ENCODE peak calls at places on chromosomes 1 and 21, in ten cellular contexts. E is BE2C, V is BJ, P is astrocyte of the spinal cord, Z is mammary epithelial cell, T is fibroblast of pulmonary artery, K is Calu3, W is kidney epithelial cell, U is fibroblast of lung, D is GM10248. X is an unnamed sample.

GRCh38 chr1:79355073-79355472 is 348.5 kb upstream of the ADGRL4 start:
- DNase-seq in E (no peak), V (peak), P (peak), Z (peak), T (peak), K (no peak), W (no peak), U (peak), D (no peak), X (no peak)

GRCh38 chr1:59136541-59137335 is 160.2 kb upstream of the FGGY start:
- DNase-seq in E (no peak), V (no peak), P (no peak), Z (peak), T (peak), K (peak), W (no peak), U (no peak), D (no peak), X (no peak)

GRCh38 chr1:37392051-37392450 is 82.3 kb upstream of the ZC3H12A start:
- DNase-seq in E (peak), V (no peak), P (no peak), Z (no peak), T (no peak), K (no peak), W (no peak), U (no peak), D (no peak), X (no peak)

GRCh38 chr1:18681423-18681835 is 50.8 kb downstream of the PAX7 start:
- DNase-seq in E (no peak), V (no peak), P (no peak), Z (peak), T (peak), K (peak), W (no peak), U (no peak), D (peak), X (peak)

GRCh38 chr1:186535388-186536133 is 74.6 kb upstream of the PDC start:
- DNase-seq in E (no peak), V (peak), P (peak), Z (peak), T (peak), K (no peak), W (peak), U (peak), D (no peak), X (no peak)

GRCh38 chr1:67674260-67675011 is 10.6 kb upstream of the GADD45A start:
- DNase-seq in E (peak), V (no peak), P (peak), Z (no peak), T (peak), K (no peak), W (no peak), U (peak), D (no peak), X (peak)

GRCh38 chr1:153566414-153567371 is 1.0 kb upstream of the S100A2 start:
- DNase-seq in E (peak), V (peak), P (peak), Z (peak), T (peak), K (peak), W (peak), U (peak), D (peak), X (peak)

GRCh38 chr1:15950302-15950701 is 25.6 kb downstream of the ZBTB17 start:
- DNase-seq in E (no peak), V (no peak), P (no peak), Z (no peak), T (no peak), K (no peak), W (no peak), U (no peak), D (peak), X (peak)

GRCh38 chr1:96559181-96559580 is 162.4 kb upstream of the PTBP2 start:
- DNase-seq in E (no peak), V (no peak), P (peak), Z (no peak), T (peak), K (no peak), W (no peak), U (peak), D (no peak), X (no peak)

GRCh38 chr1:19524791-19525190 is 39.5 kb upstream of the CAPZB start:
- DNase-seq in E (no peak), V (no peak), P (no peak), Z (no peak), T (no peak), K (no peak), W (no peak), U (no peak), D (no peak), X (no peak)

DNA sequence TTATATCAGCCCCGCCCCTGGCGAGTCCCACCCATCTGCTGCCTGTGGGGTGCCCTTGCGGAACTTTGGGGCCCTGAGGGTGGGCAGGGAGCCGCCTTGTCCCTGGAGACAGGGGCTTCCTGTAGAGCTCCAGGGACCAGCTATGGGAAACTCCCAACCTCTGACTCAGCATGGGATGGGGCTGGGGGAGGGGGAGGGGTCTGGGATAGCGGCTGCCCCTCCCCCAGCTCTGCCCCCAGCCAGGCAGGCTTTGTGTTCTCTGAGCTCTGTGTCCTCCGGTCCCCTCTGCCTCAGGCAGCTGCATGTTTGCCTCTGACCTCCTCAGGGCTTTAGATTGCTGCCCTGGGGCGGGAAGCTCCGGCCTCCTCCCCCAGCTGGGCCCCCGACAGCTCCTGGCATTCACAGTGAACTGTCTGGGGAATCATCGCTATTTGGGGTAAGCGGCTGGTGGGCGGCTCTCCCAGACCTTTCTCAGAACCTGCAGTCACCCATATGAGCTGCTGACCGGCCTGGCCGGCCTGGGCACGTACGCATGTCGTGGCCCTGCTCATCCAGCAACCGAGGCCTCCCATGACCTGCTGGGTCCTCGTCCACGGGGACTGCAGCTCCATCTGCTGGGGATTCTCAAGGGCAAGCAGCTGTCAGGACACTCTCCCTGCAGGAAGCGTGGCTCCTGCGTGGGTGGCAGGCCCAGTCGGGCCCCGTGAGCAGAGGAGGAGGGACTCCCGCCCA is 17.1 kb downstream of the ARHGEF16 start:
- DNase-seq in E (peak), V (no peak), P (peak), Z (no peak), T (peak), K (no peak), W (no peak), U (peak), D (no peak), X (no peak)
- TF ChIP-seq CTCF in E (peak), V (peak), P (peak), Z (peak), T (peak), K (no peak), W (peak), U (peak), D (no peak), X (no peak)

GRCh38 chr1:219548386-219548785 is 64.5 kb downstream of the ZC3H11B start:
- DNase-seq in E (no peak), V (no peak), P (no peak), Z (no peak), T (no peak), K (no peak), W (no peak), U (no peak), D (no peak), X (no peak)

GRCh38 chr1:219542828-219543518 is 69.9 kb downstream of the ZC3H11B start:
- DNase-seq in E (no peak), V (no peak), P (peak), Z (peak), T (peak), K (no peak), W (peak), U (no peak), D (no peak), X (no peak)

GRCh38 chr1:219541946-219542345 is 71.0 kb downstream of the ZC3H11B start:
- DNase-seq in E (no peak), V (no peak), P (no peak), Z (no peak), T (no peak), K (no peak), W (no peak), U (no peak), D (no peak), X (no peak)

GRCh38 chr1:219539645-219540254 is 73.2 kb downstream of the ZC3H11B start:
- DNase-seq in E (no peak), V (no peak), P (no peak), Z (no peak), T (no peak), K (no peak), W (no peak), U (no peak), D (no peak), X (no peak)

DNA sequence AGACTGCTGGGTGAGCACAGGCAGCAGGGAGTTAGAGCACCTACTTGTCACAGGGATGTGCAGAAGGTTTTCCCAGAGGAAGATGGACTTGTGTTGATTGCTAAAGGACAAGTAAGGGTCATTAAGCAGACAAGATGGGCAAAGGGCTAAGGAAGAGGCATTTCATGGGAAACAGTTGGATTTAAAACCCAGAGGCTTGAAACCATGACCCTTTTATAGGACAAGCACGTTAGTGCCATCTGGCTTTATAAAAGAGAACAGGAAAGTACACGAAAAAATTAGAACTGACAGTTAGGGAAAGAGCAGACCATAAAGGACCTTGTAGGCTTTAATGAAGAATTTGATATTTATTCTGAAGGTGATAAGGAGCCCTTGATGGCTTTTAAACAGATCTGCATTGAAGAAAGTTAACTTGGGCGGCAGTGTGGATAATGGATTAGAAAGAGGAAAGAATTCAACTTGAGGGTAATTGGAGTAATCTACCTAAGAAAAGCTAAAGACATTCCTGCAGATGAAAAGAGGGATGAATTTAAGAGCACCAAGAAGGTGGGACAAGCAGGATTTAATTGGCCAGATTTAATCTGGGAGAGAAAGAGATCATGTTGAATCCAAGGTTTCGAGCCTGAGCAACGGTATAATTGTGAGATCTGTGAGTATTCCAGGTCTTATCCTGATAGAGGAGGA is 68.6 kb downstream of the ZC3H11B start:
- DNase-seq in E (no peak), V (no peak), P (peak), Z (no peak), T (peak), K (no peak), W (no peak), U (peak), D (peak), X (no peak)
- TF ChIP-seq CTCF in E (no peak), V (peak), P (peak), Z (no peak), T (peak), K (no peak), W (peak), U (peak), D (no peak), X (no peak)

DNA sequence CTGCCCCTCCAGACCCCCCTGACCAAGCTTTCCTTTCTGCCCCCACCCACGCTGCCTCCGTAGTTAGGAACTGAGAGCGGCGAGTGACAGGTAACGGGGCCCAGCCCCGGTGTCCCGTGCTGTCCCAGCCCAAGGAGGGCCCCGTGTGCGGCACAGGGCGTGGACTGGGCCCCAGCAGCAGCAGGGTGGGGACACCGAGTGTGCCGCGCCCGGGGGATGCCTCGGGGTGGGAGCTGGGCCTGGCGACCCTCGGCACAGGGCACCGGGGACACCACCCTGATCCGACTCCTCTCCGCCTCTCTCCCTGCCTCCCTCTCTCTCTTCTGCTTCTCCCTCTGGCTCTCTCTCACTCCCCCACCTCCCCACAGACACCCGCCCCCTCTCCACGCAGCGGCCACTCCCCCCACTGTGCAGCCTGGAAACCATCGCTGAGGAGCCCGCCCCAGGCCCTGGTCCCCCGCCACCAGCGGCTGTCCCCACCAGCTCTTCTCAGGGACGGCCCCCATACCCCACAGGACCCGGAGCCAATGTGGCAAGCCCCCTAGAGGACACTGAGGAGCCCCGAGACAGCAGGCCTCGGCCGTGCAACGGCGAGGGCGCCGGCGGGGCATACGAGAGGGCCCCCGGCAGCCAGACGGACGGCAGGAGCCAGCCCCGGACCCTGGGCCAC is 22.7 kb downstream of the PANK4 start:
- DNase-seq in E (no peak), V (no peak), P (no peak), Z (no peak), T (no peak), K (no peak), W (no peak), U (no peak), D (no peak), X (no peak)
- TF ChIP-seq CTCF in E (no peak), V (no peak), P (no peak), Z (no peak), T (no peak), K (no peak), W (no peak), U (no peak), D (no peak), X (no peak)

GRCh38 chr1:27099904-27100796 is 54.8 kb downstream of the SLC9A1 start:
- DNase-seq in E (no peak), V (no peak), P (no peak), Z (no peak), T (peak), K (no peak), W (no peak), U (peak), D (no peak), X (no peak)
- TF ChIP-seq CTCF in E (no peak), V (no peak), P (no peak), Z (no peak), T (no peak), K (no peak), W (no peak), U (no peak), D (no peak), X (no peak)

DNA sequence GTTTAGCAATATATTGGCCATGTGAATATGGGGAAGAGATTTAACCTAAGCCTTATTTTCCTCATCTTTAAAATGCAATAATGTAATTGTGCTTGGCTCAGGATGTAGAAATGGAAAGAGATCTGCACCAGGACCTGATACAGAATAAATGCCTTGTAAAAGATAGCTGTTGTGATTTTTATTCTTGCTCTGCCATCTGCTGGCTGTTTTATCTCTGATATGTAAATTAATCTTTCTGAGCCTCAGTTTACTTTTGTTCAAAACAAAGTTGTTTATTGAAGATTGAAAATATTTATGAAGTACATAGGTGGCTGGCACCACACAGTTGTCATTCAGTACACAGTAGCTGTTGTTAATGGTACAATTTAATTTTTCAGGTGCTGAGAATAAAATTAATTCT is 21.9 kb downstream of the ZYG11B start:
- DNase-seq in E (no peak), V (no peak), P (no peak), Z (no peak), T (peak), K (no peak), W (no peak), U (peak), D (no peak), X (no peak)
- TF ChIP-seq CTCF in E (no peak), V (no peak), P (peak), Z (peak), T (no peak), K (no peak), W (no peak), U (peak), D (no peak), X (peak)

GRCh38 chr1:25876693-25877077 is 1.2 kb upstream of the PAQR7 start:
- DNase-seq in E (no peak), V (no peak), P (no peak), Z (no peak), T (no peak), K (no peak), W (no peak), U (no peak), D (no peak), X (no peak)

GRCh38 chr1:25875856-25876692 is 566 bp upstream of the PAQR7 start:
- DNase-seq in E (no peak), V (no peak), P (no peak), Z (no peak), T (no peak), K (no peak), W (no peak), U (no peak), D (no peak), X (peak)

GRCh38 chr1:25874635-25875153 is 814 bp downstream of the PAQR7 start:
- DNase-seq in E (no peak), V (no peak), P (no peak), Z (no peak), T (no peak), K (no peak), W (no peak), U (no peak), D (no peak), X (peak)

GRCh38 chr1:25874209-25874608 is 1.3 kb downstream of the PAQR7 start:
- DNase-seq in E (no peak), V (no peak), P (no peak), Z (no peak), T (no peak), K (no peak), W (no peak), U (no peak), D (no peak), X (no peak)

GRCh38 chr1:25875154-25875855 is at the start of gene PAQR7:
- DNase-seq in E (peak), V (no peak), P (peak), Z (peak), T (peak), K (peak), W (no peak), U (peak), D (peak), X (peak)
- TF ChIP-seq CTCF in E (no peak), V (no peak), P (peak), Z (no peak), T (peak), K (no peak), W (no peak), U (peak), D (peak), X (no peak)

DNA sequence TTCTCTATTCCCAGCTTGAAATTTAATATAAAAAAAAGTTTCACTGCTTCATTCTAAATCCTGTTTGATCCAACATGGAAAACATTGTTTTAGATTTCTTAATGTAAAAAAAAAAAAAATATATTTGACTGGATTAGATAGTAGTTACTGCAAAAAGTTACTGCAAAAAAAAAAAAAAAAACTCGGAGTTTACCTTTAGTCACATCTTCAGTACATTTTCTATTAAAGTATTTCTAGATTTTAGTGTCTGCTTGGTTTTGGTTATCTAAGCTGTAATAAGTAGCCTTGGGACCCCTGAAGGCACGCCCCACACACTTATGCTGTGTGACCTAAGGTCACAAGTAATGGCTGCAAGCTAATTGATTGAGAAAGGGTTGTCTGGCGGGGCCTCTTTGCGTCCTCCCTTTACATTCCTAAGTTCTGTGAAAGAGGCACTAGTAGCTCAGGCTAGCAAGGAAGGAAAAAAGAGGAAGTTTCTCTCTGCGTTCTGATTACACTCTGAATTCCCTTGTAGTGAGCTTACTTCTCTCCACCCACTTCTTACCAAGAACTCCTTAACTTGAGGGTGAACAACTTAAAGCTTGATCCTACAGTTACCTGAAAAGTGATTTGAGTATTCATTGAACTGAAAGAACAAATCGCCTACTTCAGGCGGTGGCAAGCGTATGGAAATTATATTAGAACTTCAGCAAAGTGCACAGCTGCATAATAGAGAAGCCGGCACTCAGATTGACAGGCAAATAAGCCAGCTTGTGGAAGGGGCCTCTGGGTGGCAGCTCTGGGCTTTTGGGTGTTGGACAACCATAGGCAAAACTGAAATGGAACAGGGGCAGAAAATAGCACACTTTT is 464.2 kb downstream of the USP25 start:
- DNase-seq in E (peak), V (peak), P (peak), Z (peak), T (peak), K (peak), W (peak), U (peak), D (no peak), X (peak)
- TF ChIP-seq CTCF in E (peak), V (peak), P (peak), Z (peak), T (peak), K (no peak), W (no peak), U (peak), D (peak), X (no peak)

DNA sequence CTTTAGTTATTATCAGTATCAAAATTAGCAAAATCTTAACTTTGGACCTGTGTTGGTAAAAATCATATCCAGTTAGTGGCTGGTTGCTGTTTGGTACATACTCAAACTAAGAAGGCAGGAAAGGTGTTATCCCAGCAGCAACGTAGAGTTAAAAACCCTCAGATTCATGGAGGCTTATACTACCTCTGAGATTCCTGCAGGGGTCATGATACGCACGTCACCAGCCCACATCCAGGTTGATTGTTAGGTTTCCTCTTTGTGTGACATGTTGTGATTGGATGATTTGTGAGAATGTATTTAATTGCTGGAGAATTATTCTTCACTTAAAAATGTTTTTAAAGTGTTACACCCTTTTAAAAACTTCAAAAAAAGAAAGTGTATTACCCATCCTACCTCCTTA is 423.3 kb upstream of the ADGRL2 start:
- DNase-seq in E (no peak), V (no peak), P (no peak), Z (no peak), T (no peak), K (no peak), W (no peak), U (no peak), D (no peak), X (no peak)
- TF ChIP-seq CTCF in E (peak), V (no peak), P (no peak), Z (no peak), T (no peak), K (no peak), W (no peak), U (no peak), D (no peak), X (no peak)